ENCODE peak calls at places on chromosomes 4 and X, in four cellular contexts. I is upper lobe of left lung, Z is endodermal cell, E is upper lobe of right lung. V is an unnamed sample.
A peak's percentile ranks its signal among the peaks of the same experiment; 100 is the strongest.

GRCh38 chrX:1592863-1593201 is 1.4 kb downstream of the AKAP17A start:
- DNase-seq in I (no peak), Z (no peak), E (peak; percentile 66), V (no peak)

GRCh38 chr4:151604238-151604637 is 156.6 kb downstream of the GATB start:
- DNase-seq in I (no peak), Z (no peak), E (no peak), V (no peak)

GRCh38 chrX:142204522-142205433 is at the start of gene MAGEC2:
- DNase-seq in I (no peak), Z (no peak), E (no peak), V (no peak)

GRCh38 chrX:100593142-100593541 is 8.4 kb downstream of the TNMD start:
- DNase-seq in I (no peak), Z (no peak), E (no peak), V (no peak)

GRCh38 chr4:15322016-15322415 is 105.8 kb upstream of the C1QTNF7 start:
- DNase-seq in I (no peak), Z (no peak), E (no peak), V (no peak)

GRCh38 chr4:154877110-154877760 is 96.2 kb downstream of the RBM46 start:
- DNase-seq in I (no peak), Z (no peak), E (no peak), V (no peak)

GRCh38 chr4:25862411-25863346 is at the start of gene SEL1L3:
- DNase-seq in I (peak; percentile 94), Z (peak; percentile 86), E (peak; percentile 89), V (peak; percentile 37)

GRCh38 chr4:6614701-6615230 is 25.7 kb upstream of the MRFAP1 start:
- DNase-seq in I (no peak), Z (no peak), E (no peak), V (no peak)

GRCh38 chrX:20594985-20595384 is 328.3 kb upstream of the RPS6KA3 start:
- DNase-seq in I (no peak), Z (no peak), E (no peak), V (no peak)

GRCh38 chr4:8147231-8147970 is 11.2 kb downstream of the ABLIM2 start:
- DNase-seq in I (no peak), Z (peak; percentile 58), E (no peak), V (no peak)

GRCh38 chr4:87275311-87275710 is 47.4 kb downstream of the HSD17B13 start:
- DNase-seq in I (no peak), Z (no peak), E (no peak), V (no peak)
- H3K4me3 ChIP-seq in I (no peak overlapping the region), Z (no peak overlapping the region), E (no peak overlapping the region), V (no peak overlapping the region)

GRCh38 chrX:38102875-38103274 is 96.5 kb downstream of the SYTL5 start:
- DNase-seq in I (no peak), Z (no peak), E (no peak), V (no peak)

GRCh38 chrX:38103857-38104812 is 97.8 kb downstream of the SYTL5 start:
- DNase-seq in I (no peak), Z (no peak), E (no peak), V (no peak)

GRCh38 chrX:38099688-38100087 is 93.3 kb downstream of the SYTL5 start:
- DNase-seq in I (no peak), Z (no peak), E (no peak), V (no peak)

GRCh38 chrX:38105216-38105725 is 98.9 kb downstream of the SYTL5 start:
- DNase-seq in I (no peak), Z (no peak), E (no peak), V (no peak)

DNA sequence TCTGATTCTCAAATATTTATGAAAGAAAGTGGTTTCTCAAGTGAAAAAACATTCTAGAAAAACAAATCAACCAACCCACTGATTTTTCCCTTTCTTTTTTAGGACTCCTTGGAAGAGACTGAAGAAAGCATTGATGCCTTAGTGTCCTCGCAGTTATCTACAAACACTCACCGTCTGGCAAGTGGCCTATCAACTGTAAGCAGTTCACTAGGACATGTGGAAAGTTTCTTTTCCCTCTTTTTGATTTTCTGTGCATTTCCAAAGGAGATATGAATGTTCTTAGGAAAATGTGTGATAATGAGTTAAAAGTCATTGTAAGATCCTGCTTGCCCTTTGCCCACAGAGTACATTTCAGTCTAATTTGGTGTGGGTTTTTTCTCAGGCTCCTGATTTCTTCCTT is 95.9 kb downstream of the SYTL5 start:
- DNase-seq in I (no peak), Z (no peak), E (no peak), V (no peak)
- H3K4me1 ChIP-seq in I (no peaks in the 10 kb centered on the region), Z (no peaks in the 10 kb centered on the region), E (no peaks in the 10 kb centered on the region), V (no peaks in the 10 kb centered on the region)

GRCh38 chr4:51884606-51885005 is 41.7 kb downstream of the DCUN1D4 start:
- DNase-seq in I (no peak), Z (peak; percentile 73), E (no peak), V (no peak)

GRCh38 chr4:51890760-51891159 is 47.8 kb downstream of the DCUN1D4 start:
- DNase-seq in I (no peak), Z (no peak), E (no peak), V (no peak)

GRCh38 chr4:51884055-51884454 is 41.1 kb downstream of the DCUN1D4 start:
- DNase-seq in I (no peak), Z (no peak), E (no peak), V (no peak)

GRCh38 chr4:51880016-51880915 is 37.3 kb downstream of the DCUN1D4 start:
- DNase-seq in I (no peak), Z (no peak), E (no peak), V (no peak)

DNA sequence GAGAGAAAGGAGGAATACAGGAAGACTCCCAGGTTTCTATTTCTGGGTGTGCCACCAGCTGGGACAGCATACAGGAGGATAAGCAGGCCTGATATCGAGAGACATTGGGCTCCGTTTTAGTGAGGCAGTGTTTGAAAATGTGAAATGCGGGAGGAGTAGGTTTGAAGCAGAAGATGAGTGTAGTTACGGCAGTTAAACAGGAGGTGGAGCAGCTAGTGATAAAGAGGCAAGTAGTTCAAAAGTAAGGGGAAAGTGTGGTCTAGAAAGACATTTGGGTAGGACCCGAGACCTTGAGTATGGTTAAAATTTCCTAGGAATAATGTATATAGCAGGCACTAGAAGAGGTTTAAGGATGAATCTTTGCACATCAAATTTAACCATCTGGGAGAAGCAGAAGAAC is 42.4 kb downstream of the DCUN1D4 start:
- DNase-seq in I (no peak), Z (peak; percentile 73), E (no peak), V (no peak)
- TF ChIP-seq CTCF in I (no peak), Z (peak; percentile 76), E (peak; percentile 28), V (peak; percentile 23)

GRCh38 chr4:1250527-1250812 is 1.5 kb upstream of the CTBP1 start:
- DNase-seq in I (peak; percentile 62), Z (no peak), E (no peak), V (no peak)
- H3K4me3 ChIP-seq in I (no peak overlapping the region), Z (peak overlapping the region; percentile 80), E (peak overlapping the region; percentile 72), V (no peak overlapping the region)